ENCODE peak calls at places on chromosomes 6 and 20, in ten cellular contexts. One of them, this sample, is unnamed.

GRCh38 chr6:24436979-24437378 is 34.2 kb downstream of the MRS2 start:
- DNase-seq in ureter: no peak
- DNase-seq in astrocyte of the spinal cord: no peak
- DNase-seq in hypothalamus: no peak
- DNase-seq in GM12878: no peak
- DNase-seq in RCC 7860: no peak
- DNase-seq in stimulated activated CD4-positive, alpha-beta T cell treated with anti-CD3 and anti-CD28 coated beads, Interleukin-4, amount 100 ng/mL, for 1 hour: no peak
- DNase-seq in NCI-H748 treated with DMSO at 0.1 percent for 48 hours: no peak
- DNase-seq in tibial nerve: no peak
- DNase-seq in activated T-cell treated with anti-CD3 and anti-CD28 coated beads for 1 hour: no peak
- DNase-seq in this sample: no peak

GRCh38 chr6:165895421-165896165 is 232.6 kb upstream of the PDE10A start:
- DNase-seq in ureter: no peak
- DNase-seq in astrocyte of the spinal cord: no peak
- DNase-seq in hypothalamus: no peak
- DNase-seq in GM12878: no peak
- DNase-seq in RCC 7860: no peak
- DNase-seq in stimulated activated CD4-positive, alpha-beta T cell treated with anti-CD3 and anti-CD28 coated beads, Interleukin-4, amount 100 ng/mL, for 1 hour: no peak
- DNase-seq in NCI-H748 treated with DMSO at 0.1 percent for 48 hours: no peak
- DNase-seq in tibial nerve: no peak
- DNase-seq in activated T-cell treated with anti-CD3 and anti-CD28 coated beads for 1 hour: no peak
- DNase-seq in this sample: no peak

GRCh38 chr20:56447227-56447626 is 21.2 kb upstream of the RTF2 start:
- DNase-seq in ureter: no peak
- DNase-seq in astrocyte of the spinal cord: no peak
- DNase-seq in hypothalamus: no peak
- DNase-seq in GM12878: no peak
- DNase-seq in RCC 7860: no peak
- DNase-seq in stimulated activated CD4-positive, alpha-beta T cell treated with anti-CD3 and anti-CD28 coated beads, Interleukin-4, amount 100 ng/mL, for 1 hour: no peak
- DNase-seq in NCI-H748 treated with DMSO at 0.1 percent for 48 hours: no peak
- DNase-seq in tibial nerve: no peak
- DNase-seq in activated T-cell treated with anti-CD3 and anti-CD28 coated beads for 1 hour: no peak
- DNase-seq in this sample: no peak

GRCh38 chr20:57248132-57248797 is 18.2 kb downstream of the BMP7 start:
- DNase-seq in ureter: no peak
- DNase-seq in astrocyte of the spinal cord: no peak
- DNase-seq in hypothalamus: no peak
- DNase-seq in GM12878: no peak
- DNase-seq in RCC 7860: no peak
- DNase-seq in stimulated activated CD4-positive, alpha-beta T cell treated with anti-CD3 and anti-CD28 coated beads, Interleukin-4, amount 100 ng/mL, for 1 hour: no peak
- DNase-seq in NCI-H748 treated with DMSO at 0.1 percent for 48 hours: no peak
- DNase-seq in tibial nerve: no peak
- DNase-seq in activated T-cell treated with anti-CD3 and anti-CD28 coated beads for 1 hour: no peak
- DNase-seq in this sample: no peak

GRCh38 chr20:10674684-10675455 is 1.1 kb upstream of the JAG1 start:
- DNase-seq in ureter: peak
- DNase-seq in astrocyte of the spinal cord: peak
- DNase-seq in hypothalamus: peak
- DNase-seq in GM12878: no peak
- DNase-seq in RCC 7860: peak
- DNase-seq in stimulated activated CD4-positive, alpha-beta T cell treated with anti-CD3 and anti-CD28 coated beads, Interleukin-4, amount 100 ng/mL, for 1 hour: peak
- DNase-seq in NCI-H748 treated with DMSO at 0.1 percent for 48 hours: peak
- DNase-seq in tibial nerve: peak
- DNase-seq in activated T-cell treated with anti-CD3 and anti-CD28 coated beads for 1 hour: no peak
- DNase-seq in this sample: peak

GRCh38 chr6:5967594-5967993 is 39.1 kb downstream of the NRN1 start:
- DNase-seq in ureter: no peak
- DNase-seq in astrocyte of the spinal cord: no peak
- DNase-seq in hypothalamus: no peak
- DNase-seq in GM12878: no peak
- DNase-seq in RCC 7860: no peak
- DNase-seq in stimulated activated CD4-positive, alpha-beta T cell treated with anti-CD3 and anti-CD28 coated beads, Interleukin-4, amount 100 ng/mL, for 1 hour: no peak
- DNase-seq in NCI-H748 treated with DMSO at 0.1 percent for 48 hours: no peak
- DNase-seq in tibial nerve: no peak
- DNase-seq in activated T-cell treated with anti-CD3 and anti-CD28 coated beads for 1 hour: no peak
- DNase-seq in this sample: no peak

GRCh38 chr20:32205502-32206382 is 1.8 kb downstream of the PLAGL2 start:
- DNase-seq in ureter: no peak
- DNase-seq in astrocyte of the spinal cord: no peak
- DNase-seq in hypothalamus: no peak
- DNase-seq in GM12878: no peak
- DNase-seq in RCC 7860: no peak
- DNase-seq in stimulated activated CD4-positive, alpha-beta T cell treated with anti-CD3 and anti-CD28 coated beads, Interleukin-4, amount 100 ng/mL, for 1 hour: no peak
- DNase-seq in NCI-H748 treated with DMSO at 0.1 percent for 48 hours: no peak
- DNase-seq in tibial nerve: no peak
- DNase-seq in activated T-cell treated with anti-CD3 and anti-CD28 coated beads for 1 hour: no peak
- DNase-seq in this sample: no peak

GRCh38 chr6:131823276-131823902 is 15.6 kb downstream of the ENPP1 start:
- DNase-seq in ureter: no peak
- DNase-seq in astrocyte of the spinal cord: no peak
- DNase-seq in hypothalamus: no peak
- DNase-seq in GM12878: no peak
- DNase-seq in RCC 7860: no peak
- DNase-seq in stimulated activated CD4-positive, alpha-beta T cell treated with anti-CD3 and anti-CD28 coated beads, Interleukin-4, amount 100 ng/mL, for 1 hour: no peak
- DNase-seq in NCI-H748 treated with DMSO at 0.1 percent for 48 hours: no peak
- DNase-seq in tibial nerve: no peak
- DNase-seq in activated T-cell treated with anti-CD3 and anti-CD28 coated beads for 1 hour: no peak
- DNase-seq in this sample: no peak

GRCh38 chr20:49412254-49412653 is 70.2 kb downstream of the KCNB1 start:
- DNase-seq in ureter: no peak
- DNase-seq in astrocyte of the spinal cord: no peak
- DNase-seq in hypothalamus: no peak
- DNase-seq in GM12878: no peak
- DNase-seq in RCC 7860: no peak
- DNase-seq in stimulated activated CD4-positive, alpha-beta T cell treated with anti-CD3 and anti-CD28 coated beads, Interleukin-4, amount 100 ng/mL, for 1 hour: no peak
- DNase-seq in NCI-H748 treated with DMSO at 0.1 percent for 48 hours: no peak
- DNase-seq in tibial nerve: no peak
- DNase-seq in activated T-cell treated with anti-CD3 and anti-CD28 coated beads for 1 hour: no peak
- DNase-seq in this sample: no peak

GRCh38 chr20:35564905-35565304 is 23.0 kb downstream of the ERGIC3 start:
- DNase-seq in ureter: no peak
- DNase-seq in astrocyte of the spinal cord: no peak
- DNase-seq in hypothalamus: no peak
- DNase-seq in GM12878: no peak
- DNase-seq in RCC 7860: no peak
- DNase-seq in stimulated activated CD4-positive, alpha-beta T cell treated with anti-CD3 and anti-CD28 coated beads, Interleukin-4, amount 100 ng/mL, for 1 hour: no peak
- DNase-seq in NCI-H748 treated with DMSO at 0.1 percent for 48 hours: no peak
- DNase-seq in tibial nerve: no peak
- DNase-seq in activated T-cell treated with anti-CD3 and anti-CD28 coated beads for 1 hour: no peak
- DNase-seq in this sample: no peak